ENCODE peak calls at places on chromosome 2, in five cellular contexts. One of them, this sample, is unnamed.
A peak's percentile ranks its signal among the peaks of the same experiment; 100 is the strongest.

GRCh38 chr2:189265696-189266320 is 86.2 kb upstream of the COL5A2 start:
- DNase-seq in Caco-2: no peak
- DNase-seq in CD4-positive, alpha-beta T cell: no peak
- DNase-seq in Calu3: no peak
- DNase-seq in dorsolateral prefrontal cortex: no peak
- DNase-seq in this sample: no peak

GRCh38 chr2:239519081-239519920 is 118.5 kb upstream of the HDAC4 start:
- DNase-seq in Caco-2: no peak
- DNase-seq in CD4-positive, alpha-beta T cell: no peak
- DNase-seq in Calu3: no peak
- DNase-seq in dorsolateral prefrontal cortex: no peak
- DNase-seq in this sample: peak; percentile 78

GRCh38 chr2:70328921-70329561 is 27.2 kb upstream of the FAM136A start:
- DNase-seq in Caco-2: peak; percentile 29
- DNase-seq in CD4-positive, alpha-beta T cell: no peak
- DNase-seq in Calu3: peak; percentile 91
- DNase-seq in dorsolateral prefrontal cortex: no peak
- DNase-seq in this sample: no peak

GRCh38 chr2:126719191-126720030 is 63.5 kb downstream of the GYPC start:
- DNase-seq in Caco-2: no peak
- DNase-seq in CD4-positive, alpha-beta T cell: no peak
- DNase-seq in Calu3: no peak
- DNase-seq in dorsolateral prefrontal cortex: no peak
- DNase-seq in this sample: no peak

GRCh38 chr2:209147981-209148380 is 275.9 kb upstream of the MAP2 start:
- DNase-seq in Caco-2: no peak
- DNase-seq in CD4-positive, alpha-beta T cell: no peak
- DNase-seq in Calu3: no peak
- DNase-seq in dorsolateral prefrontal cortex: no peak
- DNase-seq in this sample: no peak

GRCh38 chr2:239282448-239283287 is 118.2 kb downstream of the HDAC4 start:
- DNase-seq in Caco-2: no peak
- DNase-seq in CD4-positive, alpha-beta T cell: no peak
- DNase-seq in Calu3: no peak
- DNase-seq in dorsolateral prefrontal cortex: peak; percentile 28
- DNase-seq in this sample: no peak

GRCh38 chr2:172672999-172673726 is 62.5 kb upstream of the RAPGEF4 start:
- DNase-seq in Caco-2: no peak
- DNase-seq in CD4-positive, alpha-beta T cell: no peak
- DNase-seq in Calu3: peak; percentile 35
- DNase-seq in dorsolateral prefrontal cortex: no peak
- DNase-seq in this sample: no peak

GRCh38 chr2:67465623-67466022 is 68.5 kb downstream of the ETAA1 start:
- DNase-seq in Caco-2: no peak
- DNase-seq in CD4-positive, alpha-beta T cell: no peak
- DNase-seq in Calu3: no peak
- DNase-seq in dorsolateral prefrontal cortex: no peak
- DNase-seq in this sample: no peak

GRCh38 chr2:121519153-121519552 is 11.5 kb upstream of the RNU4ATAC start:
- DNase-seq in Caco-2: no peak
- DNase-seq in CD4-positive, alpha-beta T cell: no peak
- DNase-seq in Calu3: no peak
- DNase-seq in dorsolateral prefrontal cortex: no peak
- DNase-seq in this sample: no peak

GRCh38 chr2:119292226-119292625 is 68.6 kb downstream of the STEAP3 start:
- DNase-seq in Caco-2: no peak
- DNase-seq in CD4-positive, alpha-beta T cell: no peak
- DNase-seq in Calu3: no peak
- DNase-seq in dorsolateral prefrontal cortex: no peak
- DNase-seq in this sample: no peak
- TF ChIP-seq CTCF in Caco-2: no peak
- TF ChIP-seq CTCF in CD4-positive, alpha-beta T cell: no peak
- TF ChIP-seq CTCF in Calu3: no peak
- TF ChIP-seq CTCF in dorsolateral prefrontal cortex: no peak
- TF ChIP-seq CTCF in this sample: no peak

GRCh38 chr2:16773080-16773713 is 107.6 kb upstream of the CYRIA start:
- DNase-seq in Caco-2: peak; percentile 66
- DNase-seq in CD4-positive, alpha-beta T cell: no peak
- DNase-seq in Calu3: peak; percentile 48
- DNase-seq in dorsolateral prefrontal cortex: peak; percentile 58
- DNase-seq in this sample: peak; percentile 23
- TF ChIP-seq CTCF in Caco-2: peak; percentile 81
- TF ChIP-seq CTCF in CD4-positive, alpha-beta T cell: no peak
- TF ChIP-seq CTCF in Calu3: peak; percentile 23
- TF ChIP-seq CTCF in dorsolateral prefrontal cortex: peak; percentile 69
- TF ChIP-seq CTCF in this sample: peak; percentile 64

DNA sequence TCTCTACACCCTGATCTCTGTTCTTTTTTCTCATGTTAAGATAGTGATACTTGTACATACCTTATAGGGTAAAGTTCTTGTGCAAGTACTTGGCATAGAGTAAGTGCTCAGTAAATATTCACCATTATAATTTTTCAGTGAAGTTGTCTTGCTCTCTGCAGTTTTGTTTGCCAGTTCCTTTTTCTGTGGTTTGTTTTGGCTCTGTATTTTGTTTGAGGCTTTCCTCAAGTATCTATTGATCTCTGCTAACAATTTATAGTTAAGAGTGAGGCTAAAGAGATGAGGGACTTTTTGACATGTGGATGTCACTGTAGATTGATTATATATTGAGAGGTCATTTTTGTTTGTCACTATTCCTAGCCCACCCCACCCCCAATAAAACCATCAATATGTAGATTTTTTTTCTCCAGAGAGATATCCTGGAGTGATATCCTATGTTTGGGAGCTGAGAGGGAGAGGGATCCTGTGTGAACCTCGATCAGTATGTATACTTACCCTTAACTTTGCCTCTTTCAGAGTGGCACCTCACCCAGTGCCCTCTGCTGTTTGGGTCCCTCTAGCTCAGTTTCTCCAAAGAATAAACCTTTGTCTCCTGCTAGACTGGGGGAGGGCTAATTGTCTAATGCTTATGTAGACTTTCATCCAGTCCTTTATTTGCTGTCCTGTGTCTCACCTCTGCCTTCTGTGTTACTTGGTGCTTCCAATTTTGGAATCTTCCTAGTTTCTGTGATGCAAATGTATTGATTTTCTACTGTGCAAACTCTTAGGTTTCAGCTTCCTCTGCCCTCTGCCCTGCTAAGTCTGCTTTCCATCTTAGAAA is 48.2 kb downstream of the MTX2 start:
- DNase-seq in Caco-2: no peak
- DNase-seq in CD4-positive, alpha-beta T cell: no peak
- DNase-seq in Calu3: peak; percentile 54
- DNase-seq in dorsolateral prefrontal cortex: no peak
- DNase-seq in this sample: no peak
- TF ChIP-seq CTCF in Caco-2: no peak
- TF ChIP-seq CTCF in CD4-positive, alpha-beta T cell: no peak
- TF ChIP-seq CTCF in Calu3: no peak
- TF ChIP-seq CTCF in dorsolateral prefrontal cortex: no peak
- TF ChIP-seq CTCF in this sample: no peak

GRCh38 chr2:230809677-230810251 is 55.0 kb upstream of the ITM2C start:
- DNase-seq in Caco-2: no peak
- DNase-seq in CD4-positive, alpha-beta T cell: no peak
- DNase-seq in Calu3: no peak
- DNase-seq in dorsolateral prefrontal cortex: no peak
- DNase-seq in this sample: no peak
- TF ChIP-seq CTCF in Caco-2: peak; percentile 17
- TF ChIP-seq CTCF in CD4-positive, alpha-beta T cell: peak; percentile 31
- TF ChIP-seq CTCF in Calu3: no peak
- TF ChIP-seq CTCF in dorsolateral prefrontal cortex: no peak
- TF ChIP-seq CTCF in this sample: peak; percentile 43

DNA sequence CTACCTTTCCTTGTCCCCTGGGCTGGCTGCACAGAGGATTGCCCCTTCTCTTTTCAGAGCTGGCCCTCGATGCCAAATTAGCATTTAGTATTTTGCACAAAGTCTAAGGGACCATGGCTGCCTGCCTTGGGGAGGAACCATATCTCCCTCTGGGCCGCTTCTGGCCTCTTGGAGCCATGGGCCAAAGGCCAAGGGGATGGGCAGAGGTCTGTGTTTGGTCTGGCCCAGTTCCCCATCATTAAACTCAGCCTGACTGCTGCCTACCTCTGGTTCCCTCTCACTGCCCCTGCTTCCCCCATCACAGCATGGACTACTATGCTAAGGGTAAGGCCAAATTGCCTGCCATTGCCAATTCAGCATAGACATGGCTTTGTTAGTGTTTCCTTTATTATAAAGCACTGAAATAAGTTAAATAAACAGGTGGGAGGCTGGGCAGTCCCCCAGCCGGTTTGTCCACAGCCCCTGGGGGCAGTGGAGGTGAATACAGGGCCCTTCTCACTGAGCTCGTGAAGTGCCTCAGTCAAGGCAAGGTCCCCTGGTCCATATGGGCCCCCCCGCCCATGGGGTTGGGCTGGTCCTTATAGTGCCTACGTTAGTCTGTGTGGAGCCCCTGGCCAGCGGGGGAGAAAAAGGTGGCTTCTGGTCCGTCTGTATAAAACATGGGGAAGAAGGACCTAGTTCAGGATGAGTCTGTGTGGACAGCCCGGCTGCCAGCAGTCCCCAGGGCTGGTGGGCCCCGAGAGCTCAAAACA is 3.5 kb downstream of the ZNF513 start:
- DNase-seq in Caco-2: no peak
- DNase-seq in CD4-positive, alpha-beta T cell: no peak
- DNase-seq in Calu3: no peak
- DNase-seq in dorsolateral prefrontal cortex: no peak
- DNase-seq in this sample: no peak
- TF ChIP-seq CTCF in Caco-2: no peak
- TF ChIP-seq CTCF in CD4-positive, alpha-beta T cell: no peak
- TF ChIP-seq CTCF in Calu3: no peak
- TF ChIP-seq CTCF in dorsolateral prefrontal cortex: no peak
- TF ChIP-seq CTCF in this sample: no peak

DNA sequence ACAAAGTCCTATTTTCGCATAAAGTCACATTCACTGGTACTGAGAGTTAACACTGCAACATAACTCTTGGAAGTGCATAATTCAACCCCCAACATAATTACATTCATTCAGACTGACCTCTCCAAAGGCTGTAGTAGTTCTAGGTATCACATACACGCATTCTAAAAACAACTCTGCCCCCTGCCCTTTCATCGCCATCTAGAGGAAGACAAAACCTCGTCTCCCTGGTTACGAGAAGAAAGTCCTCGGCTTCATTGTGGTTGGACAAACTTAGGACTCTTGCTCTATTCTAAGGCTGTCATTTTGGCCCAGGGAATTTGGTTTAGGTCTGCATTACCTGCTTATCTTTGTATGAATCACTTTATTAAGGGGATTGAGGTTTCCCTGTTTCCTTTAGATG is 215.3 kb upstream of the NRXN1 start:
- DNase-seq in Caco-2: no peak
- DNase-seq in CD4-positive, alpha-beta T cell: no peak
- DNase-seq in Calu3: no peak
- DNase-seq in dorsolateral prefrontal cortex: no peak
- DNase-seq in this sample: no peak
- TF ChIP-seq CTCF in Caco-2: no peak
- TF ChIP-seq CTCF in CD4-positive, alpha-beta T cell: no peak
- TF ChIP-seq CTCF in Calu3: no peak
- TF ChIP-seq CTCF in dorsolateral prefrontal cortex: no peak
- TF ChIP-seq CTCF in this sample: peak; percentile 5

DNA sequence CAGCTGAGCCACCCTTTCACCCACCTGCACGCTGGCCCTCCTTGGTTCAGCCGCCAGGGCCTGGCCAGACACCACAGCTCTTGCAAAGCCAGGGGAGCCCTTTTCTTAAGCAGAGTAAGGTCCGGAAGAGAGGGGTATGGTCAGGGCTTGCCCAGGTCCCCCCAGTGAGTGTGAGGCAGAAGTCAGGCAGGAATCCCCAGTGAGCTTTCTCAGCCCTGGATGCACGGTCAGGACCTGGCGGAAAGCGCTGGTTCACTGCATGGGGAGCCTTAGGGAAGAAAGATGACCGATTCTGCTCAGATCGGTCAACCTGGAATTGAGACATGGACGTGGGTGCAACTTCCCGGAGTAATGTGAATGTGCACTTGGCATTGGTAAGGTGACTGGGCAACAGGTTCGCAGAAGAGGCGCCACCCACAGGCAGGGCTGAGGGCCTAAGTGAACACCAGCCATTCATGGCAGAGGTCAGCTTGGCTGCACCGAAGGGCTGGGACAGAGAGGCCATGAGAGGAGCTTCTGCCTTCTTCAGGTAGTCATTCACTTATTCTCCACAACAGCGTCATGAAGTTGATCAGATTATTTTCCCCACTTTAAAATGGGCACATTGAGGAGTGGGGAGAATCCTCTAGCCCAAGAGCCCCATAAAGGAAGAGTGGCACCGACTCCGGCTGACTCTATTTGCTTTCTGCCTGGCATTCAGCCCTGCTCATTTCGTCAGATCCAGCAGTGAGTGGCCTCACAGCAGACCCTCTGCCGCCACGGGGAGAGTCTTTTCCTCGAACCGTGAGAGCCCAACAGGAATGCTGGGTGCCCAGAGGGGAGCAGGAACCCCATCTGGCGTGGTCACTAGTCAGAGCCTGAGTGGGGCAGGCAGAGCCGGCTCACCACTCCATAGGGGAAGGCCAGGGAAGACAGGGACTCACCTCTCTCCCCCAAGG is 35.8 kb downstream of the SCTR start:
- DNase-seq in Caco-2: no peak
- DNase-seq in CD4-positive, alpha-beta T cell: no peak
- DNase-seq in Calu3: peak; percentile 30
- DNase-seq in dorsolateral prefrontal cortex: no peak
- DNase-seq in this sample: no peak
- TF ChIP-seq CTCF in Caco-2: no peak
- TF ChIP-seq CTCF in CD4-positive, alpha-beta T cell: no peak
- TF ChIP-seq CTCF in Calu3: no peak
- TF ChIP-seq CTCF in dorsolateral prefrontal cortex: no peak
- TF ChIP-seq CTCF in this sample: no peak

DNA sequence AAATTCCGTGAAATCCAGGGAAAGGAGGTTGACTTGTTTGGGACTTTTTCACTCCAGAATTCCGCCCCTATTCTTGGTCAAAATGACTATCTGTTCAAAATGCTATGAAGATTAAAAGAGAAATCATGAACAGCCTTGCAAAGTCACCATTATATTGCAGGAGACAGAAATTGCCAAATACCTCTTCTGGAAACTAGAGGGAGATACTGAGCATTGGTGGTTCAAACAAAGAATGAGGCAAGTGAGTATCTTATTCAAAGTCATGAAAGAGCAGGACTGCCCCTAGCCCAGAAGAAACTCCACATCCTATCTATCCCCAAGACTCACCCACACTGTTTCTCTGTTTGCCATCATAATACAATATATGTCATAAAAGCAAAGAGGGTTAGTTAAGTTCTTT is 862.3 kb upstream of the POU3F3 start:
- DNase-seq in Caco-2: no peak
- DNase-seq in CD4-positive, alpha-beta T cell: no peak
- DNase-seq in Calu3: no peak
- DNase-seq in dorsolateral prefrontal cortex: no peak
- DNase-seq in this sample: no peak
- TF ChIP-seq CTCF in Caco-2: peak; percentile 41
- TF ChIP-seq CTCF in CD4-positive, alpha-beta T cell: no peak
- TF ChIP-seq CTCF in Calu3: no peak
- TF ChIP-seq CTCF in dorsolateral prefrontal cortex: no peak
- TF ChIP-seq CTCF in this sample: peak; percentile 37

This sample was measured in DND-41.